ENCODE peak calls at places on chromosome 9, in five cellular contexts. M is activated CD8-positive, alpha-beta memory T cell treated with anti-CD3 and anti-CD28 coated beads for 24 hours; N is HepG2; L is cerebellar cortex; Q is right lobe of liver. K is an unnamed sample.

GRCh38 chr9:19998823-19999455 is 210.1 kb upstream of the SLC24A2 start:
- DNase-seq in L (no peak), Q (no peak), N (no peak), M (no peak), K (no peak)

GRCh38 chr9:78821126-78821822 is 524.3 kb downstream of the PSAT1 start:
- DNase-seq in M (no peak), L (peak), N (peak), Q (no peak), K (no peak)

GRCh38 chr9:132744881-132745761 is 74.9 kb downstream of the GTF3C4 start:
- DNase-seq in L (no peak), Q (no peak), M (no peak), N (no peak), K (no peak)

GRCh38 chr9:136644343-136644592 is 18.4 kb upstream of the EGFL7 start:
- DNase-seq in N (no peak), L (no peak), Q (peak), M (no peak), K (peak)

GRCh38 chr9:32427111-32427873 is 42.8 kb downstream of the ACO1 start:
- DNase-seq in N (peak), L (peak), M (no peak), Q (peak), K (no peak)

GRCh38 chr9:114311571-114312512 is 11.1 kb upstream of the ORM1 start:
- DNase-seq in Q (peak), N (no peak), M (peak), L (no peak), K (no peak)

GRCh38 chr9:136927343-136928261 is 16.9 kb downstream of the FBXW5 start:
- DNase-seq in M (no peak), L (no peak), Q (peak), N (no peak), K (no peak)

GRCh38 chr9:14563902-14564578 is 129.2 kb downstream of the ZDHHC21 start:
- DNase-seq in M (no peak), L (no peak), Q (no peak), N (peak), K (no peak)

GRCh38 chr9:116042321-116042720 is 111.3 kb upstream of the PAPPA start:
- DNase-seq in N (no peak), L (no peak), M (no peak), Q (no peak), K (no peak)

GRCh38 chr9:25716220-25716872 is 38.1 kb upstream of the TUSC1 start:
- DNase-seq in L (peak), N (peak), M (no peak), Q (no peak), K (peak)

GRCh38 chr9:101028346-101029299 is at the start of gene PLPPR1:
- DNase-seq in Q (peak), N (peak), L (peak), M (no peak), K (peak)

GRCh38 chr9:7316458-7316795 is 483.2 kb downstream of the DMAC1 start:
- DNase-seq in M (no peak), L (no peak), N (no peak), Q (no peak), K (no peak)

GRCh38 chr9:680106-680505 is 161.4 kb upstream of the DMRT1 start:
- DNase-seq in L (no peak), M (no peak), Q (no peak), N (no peak), K (no peak)

K was measured in left cardiac atrium.